ENCODE peak calls at places on chromosome 14, in six cellular contexts. One of them, this sample, is unnamed.

GRCh38 chr14:94581127-94581999 is at the start of gene SERPINA5:
- DNase-seq in HT-29: peak
- DNase-seq in H7: peak
- DNase-seq in brain pericyte: no peak
- DNase-seq in activated T-cell treated with anti-CD3 and anti-CD28 coated beads, Interleukin-2, amount 50 U/mL, for 72 hours: no peak
- DNase-seq in stimulated activated CD8-positive, alpha-beta memory T cell treated with anti-CD3 and anti-CD28 coated beads, Interleukin-15, amount 100 ng/mL, for 1 hour: no peak
- DNase-seq in this sample: peak

GRCh38 chr14:78700236-78700635 is 530.1 kb downstream of the NRXN3 start:
- DNase-seq in HT-29: peak
- DNase-seq in stimulated activated CD8-positive, alpha-beta memory T cell treated with anti-CD3 and anti-CD28 coated beads, Interleukin-15, amount 100 ng/mL, for 1 hour: no peak
- DNase-seq in activated T-cell treated with anti-CD3 and anti-CD28 coated beads, Interleukin-2, amount 50 U/mL, for 72 hours: no peak
- DNase-seq in H7: no peak
- DNase-seq in brain pericyte: no peak
- DNase-seq in this sample: no peak

GRCh38 chr14:75494898-75495297 is 27.4 kb upstream of the BATF start:
- DNase-seq in stimulated activated CD8-positive, alpha-beta memory T cell treated with anti-CD3 and anti-CD28 coated beads, Interleukin-15, amount 100 ng/mL, for 1 hour: no peak
- DNase-seq in H7: no peak
- DNase-seq in brain pericyte: no peak
- DNase-seq in HT-29: no peak
- DNase-seq in activated T-cell treated with anti-CD3 and anti-CD28 coated beads, Interleukin-2, amount 50 U/mL, for 72 hours: no peak
- DNase-seq in this sample: no peak

GRCh38 chr14:64450255-64450654 is 15.0 kb upstream of the AKAP5 start:
- DNase-seq in activated T-cell treated with anti-CD3 and anti-CD28 coated beads, Interleukin-2, amount 50 U/mL, for 72 hours: no peak
- DNase-seq in H7: no peak
- DNase-seq in brain pericyte: no peak
- DNase-seq in HT-29: no peak
- DNase-seq in stimulated activated CD8-positive, alpha-beta memory T cell treated with anti-CD3 and anti-CD28 coated beads, Interleukin-15, amount 100 ng/mL, for 1 hour: no peak
- DNase-seq in this sample: no peak

GRCh38 chr14:52013984-52014600 is 24.7 kb downstream of the RTRAF start:
- DNase-seq in stimulated activated CD8-positive, alpha-beta memory T cell treated with anti-CD3 and anti-CD28 coated beads, Interleukin-15, amount 100 ng/mL, for 1 hour: no peak
- DNase-seq in HT-29: no peak
- DNase-seq in brain pericyte: no peak
- DNase-seq in activated T-cell treated with anti-CD3 and anti-CD28 coated beads, Interleukin-2, amount 50 U/mL, for 72 hours: no peak
- DNase-seq in H7: peak
- DNase-seq in this sample: no peak

GRCh38 chr14:72023128-72024042 is 91.2 kb downstream of the RGS6 start:
- DNase-seq in HT-29: no peak
- DNase-seq in stimulated activated CD8-positive, alpha-beta memory T cell treated with anti-CD3 and anti-CD28 coated beads, Interleukin-15, amount 100 ng/mL, for 1 hour: no peak
- DNase-seq in brain pericyte: no peak
- DNase-seq in activated T-cell treated with anti-CD3 and anti-CD28 coated beads, Interleukin-2, amount 50 U/mL, for 72 hours: no peak
- DNase-seq in H7: peak
- DNase-seq in this sample: peak

GRCh38 chr14:59564356-59564755 is 12.3 kb downstream of the CCDC175 start:
- DNase-seq in H7: no peak
- DNase-seq in stimulated activated CD8-positive, alpha-beta memory T cell treated with anti-CD3 and anti-CD28 coated beads, Interleukin-15, amount 100 ng/mL, for 1 hour: no peak
- DNase-seq in HT-29: peak
- DNase-seq in brain pericyte: no peak
- DNase-seq in activated T-cell treated with anti-CD3 and anti-CD28 coated beads, Interleukin-2, amount 50 U/mL, for 72 hours: no peak
- DNase-seq in this sample: peak

GRCh38 chr14:102949062-102949800 is 26.8 kb downstream of the AMN start:
- DNase-seq in HT-29: no peak
- DNase-seq in activated T-cell treated with anti-CD3 and anti-CD28 coated beads, Interleukin-2, amount 50 U/mL, for 72 hours: peak
- DNase-seq in brain pericyte: no peak
- DNase-seq in stimulated activated CD8-positive, alpha-beta memory T cell treated with anti-CD3 and anti-CD28 coated beads, Interleukin-15, amount 100 ng/mL, for 1 hour: no peak
- DNase-seq in H7: no peak
- DNase-seq in this sample: no peak

GRCh38 chr14:59215353-59215752 is 26.9 kb downstream of the DAAM1 start:
- DNase-seq in stimulated activated CD8-positive, alpha-beta memory T cell treated with anti-CD3 and anti-CD28 coated beads, Interleukin-15, amount 100 ng/mL, for 1 hour: no peak
- DNase-seq in HT-29: no peak
- DNase-seq in brain pericyte: no peak
- DNase-seq in H7: no peak
- DNase-seq in activated T-cell treated with anti-CD3 and anti-CD28 coated beads, Interleukin-2, amount 50 U/mL, for 72 hours: no peak
- DNase-seq in this sample: no peak

GRCh38 chr14:73253721-73254120 is 16.4 kb downstream of the PAPLN start:
- DNase-seq in activated T-cell treated with anti-CD3 and anti-CD28 coated beads, Interleukin-2, amount 50 U/mL, for 72 hours: no peak
- DNase-seq in stimulated activated CD8-positive, alpha-beta memory T cell treated with anti-CD3 and anti-CD28 coated beads, Interleukin-15, amount 100 ng/mL, for 1 hour: no peak
- DNase-seq in H7: no peak
- DNase-seq in brain pericyte: no peak
- DNase-seq in HT-29: no peak
- DNase-seq in this sample: no peak

GRCh38 chr14:71373773-71374172 is 466.5 kb downstream of the PCNX1 start:
- DNase-seq in H7: no peak
- DNase-seq in HT-29: no peak
- DNase-seq in stimulated activated CD8-positive, alpha-beta memory T cell treated with anti-CD3 and anti-CD28 coated beads, Interleukin-15, amount 100 ng/mL, for 1 hour: no peak
- DNase-seq in brain pericyte: no peak
- DNase-seq in activated T-cell treated with anti-CD3 and anti-CD28 coated beads, Interleukin-2, amount 50 U/mL, for 72 hours: no peak
- DNase-seq in this sample: no peak

GRCh38 chr14:106174206-106174605 is 647.8 kb downstream of the TMEM121 start:
- DNase-seq in activated T-cell treated with anti-CD3 and anti-CD28 coated beads, Interleukin-2, amount 50 U/mL, for 72 hours: peak
- DNase-seq in HT-29: no peak
- DNase-seq in brain pericyte: no peak
- DNase-seq in stimulated activated CD8-positive, alpha-beta memory T cell treated with anti-CD3 and anti-CD28 coated beads, Interleukin-15, amount 100 ng/mL, for 1 hour: no peak
- DNase-seq in H7: no peak
- DNase-seq in this sample: no peak

GRCh38 chr14:49586673-49587460 is 687 bp upstream of the RPS29 start:
- DNase-seq in H7: peak
- DNase-seq in HT-29: peak
- DNase-seq in activated T-cell treated with anti-CD3 and anti-CD28 coated beads, Interleukin-2, amount 50 U/mL, for 72 hours: peak
- DNase-seq in stimulated activated CD8-positive, alpha-beta memory T cell treated with anti-CD3 and anti-CD28 coated beads, Interleukin-15, amount 100 ng/mL, for 1 hour: peak
- DNase-seq in brain pericyte: peak
- DNase-seq in this sample: peak

GRCh38 chr14:105860615-105861580 is 334.5 kb downstream of the TMEM121 start:
- DNase-seq in activated T-cell treated with anti-CD3 and anti-CD28 coated beads, Interleukin-2, amount 50 U/mL, for 72 hours: no peak
- DNase-seq in H7: no peak
- DNase-seq in brain pericyte: no peak
- DNase-seq in stimulated activated CD8-positive, alpha-beta memory T cell treated with anti-CD3 and anti-CD28 coated beads, Interleukin-15, amount 100 ng/mL, for 1 hour: no peak
- DNase-seq in HT-29: no peak
- DNase-seq in this sample: no peak

This sample was measured in LoVo.